ENCODE peak calls at places on chromosomes 7 and 10, in five cellular contexts. P, C, X, S and Q are unnamed samples.

GRCh38 chr10:117532451-117533107 is 10.0 kb upstream of the EMX2 start:
- DNase-seq in S (no peak), P (no peak), X (no peak), C (no peak), Q (no peak)

GRCh38 chr10:67607472-67607871 is 88.5 kb downstream of the CTNNA3 start:
- DNase-seq in X (no peak), C (no peak), P (no peak), S (peak; percentile 47), Q (no peak)

GRCh38 chr7:48875300-48875916 is 48.9 kb upstream of the CDC14C start:
- DNase-seq in P (no peak), C (peak; percentile 11), S (no peak), X (peak; percentile 56), Q (no peak)

GRCh38 chr10:103155485-103156085 is 37.5 kb downstream of the NT5C2 start:
- DNase-seq in X (peak; percentile 36), S (no peak), P (no peak), C (no peak), Q (no peak)

GRCh38 chr7:69360913-69361312 is 237.4 kb upstream of the AUTS2 start:
- DNase-seq in X (no peak), S (no peak), C (no peak), P (no peak), Q (no peak)

GRCh38 chr10:123995461-123996131 is 97.8 kb downstream of the CHST15 start:
- DNase-seq in P (no peak), X (peak; percentile 75), S (peak; percentile 31), C (peak; percentile 74), Q (no peak)

GRCh38 chr7:108246227-108246837 is 116.2 kb upstream of the LAMB4 start:
- DNase-seq in C (no peak), X (no peak), P (peak; percentile 26), S (peak; percentile 91), Q (no peak)

GRCh38 chr7:74084722-74085578 is 1.3 kb downstream of the LIMK1 start:
- DNase-seq in C (peak; percentile 27), S (no peak), X (no peak), P (no peak), Q (no peak)

GRCh38 chr7:37128644-37129043 is 320.0 kb downstream of the ELMO1 start:
- DNase-seq in C (no peak), S (peak; percentile 10), P (no peak), X (no peak), Q (no peak)

GRCh38 chr7:15603124-15603523 is 41.3 kb upstream of the AGMO start:
- DNase-seq in P (no peak), X (no peak), C (no peak), S (no peak), Q (no peak)

GRCh38 chr10:52617346-52617745 is 155.2 kb downstream of the MBL2 start:
- DNase-seq in X (no peak), C (no peak), S (no peak), P (no peak), Q (no peak)

GRCh38 chr10:67841737-67842136 is 3.7 kb upstream of the DNAJC12 start:
- DNase-seq in P (no peak), X (no peak), S (no peak), C (no peak), Q (no peak)

GRCh38 chr10:104045151-104046089 is 40.3 kb downstream of the COL17A1 start:
- DNase-seq in P (no peak), C (peak; percentile 74), X (peak; percentile 72), S (peak; percentile 76), Q (no peak)

GRCh38 chr7:70700935-70701425 is 431.0 kb upstream of the GALNT17 start:
- DNase-seq in C (no peak), X (no peak), S (no peak), P (no peak), Q (no peak)

GRCh38 chr7:135661311-135662122 is 797 bp upstream of the STMP1 start:
- DNase-seq in P (no peak), C (no peak), S (peak; percentile 63), X (no peak), Q (no peak)

GRCh38 chr10:78594938-78595645 is 473.7 kb upstream of the ZMIZ1 start:
- DNase-seq in S (no peak), C (no peak), P (no peak), X (no peak), Q (no peak)

GRCh38 chr7:158861936-158862704 is 5.8 kb downstream of the DYNC2I1 start:
- DNase-seq in S (no peak), X (no peak), P (no peak), C (no peak), Q (no peak)

GRCh38 chr7:101058355-101058754 is 26.9 kb upstream of the TRIM56 start:
- DNase-seq in X (peak; percentile 88), C (no peak), S (peak; percentile 53), P (no peak), Q (no peak)

GRCh38 chr10:5528989-5529701 is 4.4 kb downstream of the CALML3 start:
- DNase-seq in C (no peak), X (no peak), P (no peak), S (no peak), Q (no peak)

GRCh38 chr10:96720422-96721206 is at the start of gene PIK3AP1:
- DNase-seq in C (peak; percentile 88), S (no peak), P (no peak), X (peak; percentile 69), Q (no peak)

GRCh38 chr7:149007615-149008014 is 20.7 kb downstream of the PDIA4 start:
- DNase-seq in C (no peak), S (no peak), X (no peak), P (no peak), Q (no peak)

GRCh38 chr10:343231-344215 is 208.3 kb downstream of the ZMYND11 start:
- DNase-seq in X (no peak), P (no peak), C (no peak), S (no peak), Q (no peak)

GRCh38 chr7:64890761-64891666 is 12.1 kb upstream of the ZNF273 start:
- DNase-seq in C (no peak), S (no peak), P (no peak), X (no peak), Q (no peak)

GRCh38 chr7:139094596-139094995 is 14.9 kb downstream of the ZC3HAV1 start:
- DNase-seq in S (no peak), X (no peak), C (no peak), P (no peak), Q (no peak)

GRCh38 chr7:139091677-139091996 is 17.9 kb downstream of the ZC3HAV1 start:
- DNase-seq in C (no peak), P (no peak), S (no peak), X (no peak), Q (no peak)

GRCh38 chr7:139094030-139094429 is 15.5 kb downstream of the ZC3HAV1 start:
- DNase-seq in P (no peak), C (no peak), X (no peak), S (no peak), Q (no peak)

GRCh38 chr7:139092090-139092796 is 17.3 kb downstream of the ZC3HAV1 start:
- DNase-seq in S (no peak), C (no peak), X (no peak), P (no peak), Q (no peak)

DNA sequence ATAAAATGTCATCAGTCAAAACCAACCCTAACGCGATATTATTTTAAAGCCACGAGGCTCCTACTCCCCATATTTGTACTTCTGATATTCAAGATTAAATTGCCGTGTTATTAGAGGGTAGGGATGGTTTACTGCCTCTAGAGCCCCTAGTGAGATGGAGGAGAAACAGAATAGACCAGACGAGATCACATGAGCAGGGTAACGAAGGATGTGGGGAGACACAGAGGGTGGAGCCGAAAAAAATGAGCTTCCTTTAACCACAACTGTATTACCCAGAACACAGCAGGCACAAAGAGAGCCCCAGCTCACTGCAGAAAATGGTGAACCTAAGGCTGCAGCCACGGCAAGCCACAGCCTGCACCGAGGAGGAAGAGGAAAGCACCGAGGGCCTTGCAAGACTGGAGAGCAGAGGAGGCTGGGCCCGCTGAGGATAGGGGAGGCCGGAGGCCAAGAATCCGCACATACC is 14.3 kb downstream of the ZC3HAV1 start:
- DNase-seq in S (no peak), X (no peak), C (no peak), P (peak; percentile 88), Q (no peak)
- H3K9ac ChIP-seq in S (no peak overlapping the region), X (no peak overlapping the region), C (no peak overlapping the region), P (peak overlapping the region; percentile 59), Q (no peak overlapping the region)

GRCh38 chr7:130288829-130289228 is 4.1 kb upstream of the CPA4 start:
- DNase-seq in S (no peak), P (no peak), C (no peak), X (no peak), Q (no peak)
- TF ChIP-seq POLR2AphosphoS5 in S (no peak), P (no peak), C (no peak), X (no peak), Q (no peak)

GRCh38 chr7:143384741-143385631 is 3.8 kb downstream of the ZYX start:
- DNase-seq in C (no peak), X (no peak), S (no peak), P (no peak), Q (no peak)
- H3K4me3 ChIP-seq in C (peak overlapping the region; percentile 99), X (no peak overlapping the region), S (no peak overlapping the region), P (peak overlapping the region; percentile 53), Q (no peak overlapping the region)

GRCh38 chr10:71625445-71626175 is 94.0 kb downstream of the C10orf105 start:
- DNase-seq in C (no peak), X (no peak), P (no peak), S (no peak), Q (no peak)

GRCh38 chr10:71623098-71623985 is 96.2 kb downstream of the C10orf105 start:
- DNase-seq in X (no peak), C (no peak), S (peak; percentile 21), P (no peak), Q (no peak)

GRCh38 chr10:71621783-71622526 is 97.6 kb downstream of the C10orf105 start:
- DNase-seq in X (no peak), P (no peak), C (no peak), S (no peak), Q (no peak)

GRCh38 chr10:71622656-71623055 is 96.9 kb downstream of the C10orf105 start:
- DNase-seq in P (no peak), C (no peak), X (no peak), S (no peak), Q (no peak)

DNA sequence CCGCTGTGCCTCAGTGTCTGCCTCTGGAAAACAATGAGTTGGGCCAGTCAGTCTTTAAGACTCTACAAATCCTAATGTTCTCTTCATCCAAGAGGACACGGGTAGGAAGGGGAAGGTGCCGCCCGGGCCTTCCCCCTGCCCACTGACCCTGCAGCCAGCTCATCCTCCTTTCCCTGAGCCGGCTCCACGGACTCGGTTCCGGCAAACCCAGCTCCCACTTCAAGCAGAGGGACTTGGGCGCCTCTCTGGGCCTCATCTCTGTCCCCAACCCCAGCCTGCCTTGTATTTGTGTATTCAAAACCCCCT is 95.6 kb downstream of the C10orf105 start:
- DNase-seq in P (no peak), S (no peak), X (no peak), C (no peak), Q (no peak)
- H3K9ac ChIP-seq in P (no peak overlapping the region), S (no peak overlapping the region), X (no peak overlapping the region), C (no peak overlapping the region), Q (no peak overlapping the region)

GRCh38 chr7:71740196-71740560 is 608.2 kb downstream of the GALNT17 start:
- DNase-seq in P (no peak), C (no peak), S (no peak), X (no peak), Q (no peak)
- TF ChIP-seq POLR2AphosphoS5 in P (no peak), C (no peak), S (no peak), X (no peak), Q (no peak)